ENCODE peak calls at places on chromosomes 7 and 10, in four cellular contexts. M, B, F and N are unnamed samples.

GRCh38 chr7:139043823-139044812 is 8.3 kb upstream of the ZC3HAV1L start:
- DNase-seq in M (no peak), B (no peak), F (peak), N (no peak)

GRCh38 chr7:154744226-154744860 is 258.6 kb downstream of the PAXIP1 start:
- DNase-seq in M (no peak), B (peak), F (peak), N (peak)

GRCh38 chr10:59625842-59626522 is 83.7 kb downstream of the SLC16A9 start:
- DNase-seq in M (peak), B (peak), F (peak), N (peak)

GRCh38 chr7:44769381-44770209 is 20.9 kb downstream of the ZMIZ2 start:
- DNase-seq in M (no peak), B (peak), F (peak), N (no peak)

GRCh38 chr7:107850671-107851070 is 40.3 kb upstream of the DLD start:
- DNase-seq in M (no peak), B (no peak), F (no peak), N (no peak)

GRCh38 chr10:117275121-117275520 is 34.2 kb downstream of the SLC18A2 start:
- DNase-seq in M (no peak), B (no peak), F (no peak), N (no peak)

GRCh38 chr10:24730811-24731210 is 7.1 kb upstream of the ARHGAP21 start:
- DNase-seq in M (no peak), B (no peak), F (no peak), N (no peak)

GRCh38 chr7:6294839-6295238 is 22.4 kb upstream of the CYTH3 start:
- DNase-seq in M (no peak), B (peak), F (no peak), N (no peak)

GRCh38 chr10:114427124-114427852 is 23.0 kb upstream of the AFAP1L2 start:
- DNase-seq in M (no peak), B (no peak), F (no peak), N (no peak)

GRCh38 chr7:3065724-3066143 is 22.1 kb upstream of the CARD11 start:
- DNase-seq in M (no peak), B (peak), F (peak), N (peak)

GRCh38 chr10:74008212-74008731 is 10.4 kb downstream of the VCL start:
- DNase-seq in M (peak), B (peak), F (no peak), N (no peak)

GRCh38 chr10:113524120-113524519 is 28.7 kb upstream of the HABP2 start:
- DNase-seq in M (no peak), B (no peak), F (no peak), N (no peak)

GRCh38 chr7:129502708-129503685 is 666 bp downstream of the SMKR1 start:
- DNase-seq in M (no peak), B (no peak), F (no peak), N (no peak)

GRCh38 chr10:43218206-43218950 is 48.5 kb downstream of the RASGEF1A start:
- DNase-seq in M (no peak), B (no peak), F (no peak), N (no peak)